ENCODE peak calls at places on chromosomes 13 and 19, in four cellular contexts. One of them, this sample, is unnamed.

GRCh38 chr19:1913781-1914577 is 8.8 kb downstream of the ADAT3 start:
- DNase-seq in AG04450: no peak
- DNase-seq in left ventricle myocardium inferior: no peak
- DNase-seq in sigmoid colon: no peak
- DNase-seq in this sample: no peak

GRCh38 chr19:50909240-50910070 is 1.7 kb downstream of the KLK4 start:
- DNase-seq in left ventricle myocardium inferior: no peak
- DNase-seq in sigmoid colon: no peak
- DNase-seq in AG04450: no peak
- DNase-seq in this sample: peak

GRCh38 chr19:4967738-4968461 is 1.0 kb upstream of the KDM4B start:
- DNase-seq in AG04450: no peak
- DNase-seq in left ventricle myocardium inferior: no peak
- DNase-seq in sigmoid colon: no peak
- DNase-seq in this sample: no peak

GRCh38 chr13:47826481-47826880 is 174.6 kb downstream of the SUCLA2 start:
- DNase-seq in sigmoid colon: no peak
- DNase-seq in left ventricle myocardium inferior: no peak
- DNase-seq in AG04450: no peak
- DNase-seq in this sample: no peak

GRCh38 chr19:48415395-48415794 is 21.9 kb downstream of the GRIN2D start:
- DNase-seq in AG04450: no peak
- DNase-seq in sigmoid colon: peak
- DNase-seq in left ventricle myocardium inferior: peak
- DNase-seq in this sample: peak

GRCh38 chr13:32650705-32651311 is 64.6 kb downstream of the PDS5B start:
- DNase-seq in left ventricle myocardium inferior: no peak
- DNase-seq in AG04450: no peak
- DNase-seq in sigmoid colon: no peak
- DNase-seq in this sample: no peak

GRCh38 chr19:4456843-4457653 is 546 bp downstream of the UBXN6 start:
- DNase-seq in AG04450: no peak
- DNase-seq in sigmoid colon: no peak
- DNase-seq in left ventricle myocardium inferior: peak
- DNase-seq in this sample: peak

GRCh38 chr19:4063369-4064072 is 3.2 kb downstream of the ZBTB7A start:
- DNase-seq in left ventricle myocardium inferior: no peak
- DNase-seq in sigmoid colon: no peak
- DNase-seq in AG04450: no peak
- DNase-seq in this sample: peak

GRCh38 chr13:110799246-110800236 is 86.0 kb downstream of the ING1 start:
- DNase-seq in sigmoid colon: no peak
- DNase-seq in left ventricle myocardium inferior: no peak
- DNase-seq in AG04450: peak
- DNase-seq in this sample: no peak

GRCh38 chr19:33248954-33249613 is 23.4 kb upstream of the SLC7A10 start:
- DNase-seq in AG04450: no peak
- DNase-seq in sigmoid colon: no peak
- DNase-seq in left ventricle myocardium inferior: no peak
- DNase-seq in this sample: peak

GRCh38 chr13:25286969-25287961 is at the start of gene MTMR6:
- DNase-seq in AG04450: peak
- DNase-seq in left ventricle myocardium inferior: peak
- DNase-seq in sigmoid colon: peak
- DNase-seq in this sample: peak

GRCh38 chr19:56116606-56117005 is 4.5 kb downstream of the ZNF787 start:
- DNase-seq in AG04450: no peak
- DNase-seq in sigmoid colon: no peak
- DNase-seq in left ventricle myocardium inferior: no peak
- DNase-seq in this sample: peak

GRCh38 chr19:763869-764268 is 13.0 kb downstream of the MISP start:
- DNase-seq in left ventricle myocardium inferior: no peak
- DNase-seq in sigmoid colon: no peak
- DNase-seq in AG04450: no peak
- DNase-seq in this sample: no peak

GRCh38 chr19:49468199-49468598 is 5.8 kb upstream of the FLT3LG start:
- DNase-seq in sigmoid colon: no peak
- DNase-seq in left ventricle myocardium inferior: no peak
- DNase-seq in AG04450: no peak
- DNase-seq in this sample: no peak

GRCh38 chr13:45783346-45784043 is 68.1 kb downstream of the SIAH3 start:
- DNase-seq in sigmoid colon: no peak
- DNase-seq in AG04450: no peak
- DNase-seq in left ventricle myocardium inferior: no peak
- DNase-seq in this sample: no peak

GRCh38 chr19:11639602-11640471 is 42.6 kb downstream of the ZNF627 start:
- DNase-seq in left ventricle myocardium inferior: peak
- DNase-seq in AG04450: peak
- DNase-seq in sigmoid colon: peak
- DNase-seq in this sample: peak

GRCh38 chr19:41427647-41428480 is 690 bp upstream of the B3GNT8 start:
- DNase-seq in sigmoid colon: no peak
- DNase-seq in left ventricle myocardium inferior: peak
- DNase-seq in AG04450: no peak
- DNase-seq in this sample: peak

GRCh38 chr13:76720827-76721226 is 165.4 kb downstream of the KCTD12 start:
- DNase-seq in left ventricle myocardium inferior: no peak
- DNase-seq in AG04450: no peak
- DNase-seq in sigmoid colon: no peak
- DNase-seq in this sample: no peak

GRCh38 chr19:50772408-50773311 is 2.4 kb downstream of the GPR32 start:
- DNase-seq in AG04450: no peak
- DNase-seq in left ventricle myocardium inferior: no peak
- DNase-seq in sigmoid colon: no peak
- DNase-seq in this sample: no peak

GRCh38 chr19:18414504-18415176 is 4.6 kb upstream of the SSBP4 start:
- DNase-seq in left ventricle myocardium inferior: peak
- DNase-seq in sigmoid colon: no peak
- DNase-seq in AG04450: no peak
- DNase-seq in this sample: peak

GRCh38 chr13:20711301-20712044 is 8.0 kb downstream of the IL17D start:
- DNase-seq in sigmoid colon: no peak
- DNase-seq in left ventricle myocardium inferior: no peak
- DNase-seq in AG04450: no peak
- DNase-seq in this sample: no peak

GRCh38 chr13:23799945-23800344 is 89.3 kb downstream of the MIPEP start:
- DNase-seq in sigmoid colon: no peak
- DNase-seq in left ventricle myocardium inferior: no peak
- DNase-seq in AG04450: no peak
- DNase-seq in this sample: no peak

GRCh38 chr13:92172191-92172590 is 773.8 kb downstream of the GPC5 start:
- DNase-seq in sigmoid colon: no peak
- DNase-seq in left ventricle myocardium inferior: no peak
- DNase-seq in AG04450: no peak
- DNase-seq in this sample: no peak

GRCh38 chr19:45676851-45677263 is 8.8 kb downstream of the GIPR start:
- DNase-seq in sigmoid colon: no peak
- DNase-seq in left ventricle myocardium inferior: no peak
- DNase-seq in AG04450: no peak
- DNase-seq in this sample: peak

GRCh38 chr13:21203132-21203531 is 26.7 kb downstream of the MRPL57 start:
- DNase-seq in sigmoid colon: no peak
- DNase-seq in AG04450: no peak
- DNase-seq in left ventricle myocardium inferior: no peak
- DNase-seq in this sample: no peak

GRCh38 chr19:4140237-4140711 is 13.2 kb upstream of the CREB3L3 start:
- DNase-seq in left ventricle myocardium inferior: no peak
- DNase-seq in sigmoid colon: no peak
- DNase-seq in AG04450: peak
- DNase-seq in this sample: peak

GRCh38 chr19:22882797-22883196 is 50.7 kb downstream of the ZNF723 start:
- DNase-seq in left ventricle myocardium inferior: no peak
- DNase-seq in sigmoid colon: no peak
- DNase-seq in AG04450: no peak
- DNase-seq in this sample: no peak

GRCh38 chr13:89695343-89696257 is 1651.9 kb upstream of the MIR17HG start:
- DNase-seq in left ventricle myocardium inferior: no peak
- DNase-seq in AG04450: peak
- DNase-seq in sigmoid colon: no peak
- DNase-seq in this sample: no peak

GRCh38 chr13:24035411-24035810 is 125.1 kb upstream of the SPATA13 start:
- DNase-seq in AG04450: no peak
- DNase-seq in sigmoid colon: no peak
- DNase-seq in left ventricle myocardium inferior: no peak
- DNase-seq in this sample: no peak

GRCh38 chr13:48730971-48731658 is 77.4 kb downstream of the CYSLTR2 start:
- DNase-seq in sigmoid colon: no peak
- DNase-seq in left ventricle myocardium inferior: no peak
- DNase-seq in AG04450: no peak
- DNase-seq in this sample: no peak

GRCh38 chr13:99617474-99618255 is 116.4 kb downstream of the TM9SF2 start:
- DNase-seq in left ventricle myocardium inferior: no peak
- DNase-seq in AG04450: no peak
- DNase-seq in sigmoid colon: no peak
- DNase-seq in this sample: no peak

GRCh38 chr13:25085125-25085742 is 10.7 kb upstream of the PABPC3 start:
- DNase-seq in sigmoid colon: no peak
- DNase-seq in left ventricle myocardium inferior: no peak
- DNase-seq in AG04450: no peak
- DNase-seq in this sample: no peak

GRCh38 chr13:65940720-65941119 is 1289.4 kb downstream of the PCDH9 start:
- DNase-seq in AG04450: no peak
- DNase-seq in sigmoid colon: no peak
- DNase-seq in left ventricle myocardium inferior: peak
- DNase-seq in this sample: no peak